ENCODE peak calls at places on chromosomes 12 and 14, in four cellular contexts. G, E, B and Q are unnamed samples. For H3K4me1, the result is how much of the 10 kb centered on the place peaks cover.

GRCh38 chr14:96105089-96105920 is 66.1 kb downstream of the C14orf132 start:
- DNase-seq in G (no peak), B (no peak), E (no peak), Q (no peak)

GRCh38 chr14:103014466-103015319 is 42.7 kb downstream of the CDC42BPB start:
- DNase-seq in E (no peak), G (no peak), B (no peak), Q (no peak)

GRCh38 chr14:65461730-65462129 is 49.2 kb downstream of the FUT8 start:
- DNase-seq in E (no peak), B (no peak), G (no peak), Q (no peak)

GRCh38 chr12:112116232-112117060 is 7.9 kb upstream of the NAA25 start:
- DNase-seq in B (peak), E (peak), G (peak), Q (peak)

GRCh38 chr12:81167694-81168093 is 89.8 kb downstream of the ACSS3 start:
- DNase-seq in G (no peak), E (no peak), B (no peak), Q (no peak)

GRCh38 chr12:75556306-75556899 is 45.0 kb upstream of the KRR1 start:
- DNase-seq in E (no peak), G (no peak), B (no peak), Q (no peak)

GRCh38 chr14:38125484-38125912 is 82.2 kb upstream of the SSTR1 start:
- DNase-seq in G (no peak), E (no peak), B (peak), Q (no peak)

GRCh38 chr12:2271961-2272360 is 219.2 kb downstream of the CACNA1C start:
- DNase-seq in B (no peak), G (no peak), E (no peak), Q (no peak)

GRCh38 chr12:131323879-131324278 is 370.2 kb downstream of the ADGRD1 start:
- DNase-seq in B (no peak), G (no peak), E (no peak), Q (no peak)

GRCh38 chr14:32413967-32414640 is 85.0 kb downstream of the AKAP6 start:
- DNase-seq in B (no peak), E (no peak), G (no peak), Q (no peak)

GRCh38 chr12:123387508-123388217 is 3.7 kb downstream of the KMT5A start:
- DNase-seq in B (no peak), E (no peak), G (no peak), Q (no peak)

GRCh38 chr12:1603621-1604020 is 9.2 kb upstream of the FBXL14 start:
- DNase-seq in E (no peak), G (no peak), B (no peak), Q (no peak)

GRCh38 chr12:116222358-116222757 is 55.1 kb downstream of the MED13L start:
- DNase-seq in E (peak), G (peak), B (peak), Q (peak)

GRCh38 chr12:74489543-74489942 is 48.1 kb upstream of the ATXN7L3B start:
- DNase-seq in G (no peak), B (peak), E (no peak), Q (no peak)

GRCh38 chr12:51005671-51006070 is 20.5 kb downstream of the SLC11A2 start:
- DNase-seq in E (no peak), B (no peak), G (no peak), Q (no peak)

GRCh38 chr14:30443368-30444007 is 115.5 kb upstream of the G2E3 start:
- DNase-seq in G (no peak), B (no peak), E (no peak), Q (peak)

GRCh38 chr14:39505812-39506211 is 73.6 kb upstream of the FBXO33 start:
- DNase-seq in G (no peak), E (no peak), B (no peak), Q (no peak)

GRCh38 chr14:75426332-75427125 is 1.3 kb upstream of the JDP2 start:
- DNase-seq in E (no peak), B (no peak), G (no peak), Q (no peak)

GRCh38 chr14:71070169-71070568 is 162.9 kb downstream of the PCNX1 start:
- DNase-seq in E (no peak), G (no peak), B (no peak), Q (no peak)

GRCh38 chr14:65377576-65377975 is 35.0 kb upstream of the FUT8 start:
- DNase-seq in G (no peak), E (no peak), B (no peak), Q (no peak)

GRCh38 chr12:42421844-42422779 is 96.1 kb downstream of the PPHLN1 start:
- DNase-seq in E (no peak), G (no peak), B (no peak), Q (no peak)

GRCh38 chr14:34018125-34018524 is 67.3 kb upstream of the EGLN3 start:
- DNase-seq in B (no peak), E (no peak), G (no peak), Q (no peak)

GRCh38 chr12:100826323-100826722 is 31.7 kb downstream of the ANO4 start:
- DNase-seq in E (peak), B (peak), G (peak), Q (peak)

GRCh38 chr14:91284146-91284790 is 39.8 kb upstream of the GPR68 start:
- DNase-seq in B (no peak), G (no peak), E (no peak), Q (no peak)

GRCh38 chr12:66061557-66062279 is 68.8 kb downstream of the LLPH start:
- DNase-seq in B (no peak), E (no peak), G (no peak), Q (no peak)

GRCh38 chr14:84303140-84303539 is 1226.8 kb upstream of the FLRT2 start:
- DNase-seq in E (no peak), G (no peak), B (no peak), Q (no peak)

GRCh38 chr12:109495012-109495411 is 17.6 kb downstream of the UBE3B start:
- DNase-seq in G (no peak), B (no peak), E (no peak), Q (no peak)

GRCh38 chr12:9111525-9111924 is 4.2 kb downstream of the A2M start:
- DNase-seq in E (no peak), B (no peak), G (no peak), Q (no peak)

GRCh38 chr12:3523058-3523457 is 32.1 kb downstream of the PRMT8 start:
- DNase-seq in E (no peak), B (no peak), G (no peak), Q (peak)

DNA sequence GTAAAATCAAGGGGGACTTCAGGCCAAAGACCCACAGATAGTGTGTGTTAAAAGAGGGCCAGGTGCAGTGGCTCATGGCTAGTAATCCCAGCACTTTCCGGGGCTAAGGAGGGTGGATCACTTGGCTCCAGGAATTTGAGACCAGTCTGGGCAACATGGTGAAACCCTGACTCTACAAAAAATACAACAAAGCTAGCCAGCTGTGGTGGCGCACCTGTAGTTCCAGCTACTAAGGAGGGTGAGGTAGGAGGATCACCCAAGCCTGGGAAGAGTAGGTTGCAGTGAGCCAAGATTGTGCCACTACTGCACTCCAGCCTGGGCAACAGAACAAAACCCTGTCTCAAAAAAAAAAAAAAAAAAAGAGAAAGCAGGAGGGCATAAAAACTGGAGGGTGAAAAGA is 8.5 kb downstream of the VCPKMT start:
- DNase-seq in G (no peak), B (no peak), E (no peak), Q (no peak)
- H3K27ac ChIP-seq in G (no peak), B (no peak), E (peak), Q (no peak)

DNA sequence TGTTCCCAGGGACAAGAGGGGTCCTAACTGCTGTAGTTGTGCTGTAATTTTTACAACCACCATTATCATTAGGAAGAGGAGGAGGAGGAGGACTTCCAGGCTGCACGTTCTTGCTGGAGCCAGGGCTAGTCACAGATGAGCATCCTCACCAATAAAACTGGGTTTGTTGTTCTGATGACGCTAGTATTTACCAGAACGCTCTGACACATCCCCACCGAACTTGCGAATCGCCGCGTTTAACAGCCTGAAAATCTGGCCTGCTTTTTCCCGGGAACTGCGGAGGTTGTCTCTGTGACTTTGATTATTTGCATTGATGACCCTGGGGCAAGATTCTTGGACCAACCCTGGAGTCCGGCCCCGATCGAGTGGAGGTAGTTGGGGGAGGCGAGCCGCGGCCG is 10.2 kb downstream of the TBX5 start:
- DNase-seq in G (no peak), B (no peak), E (no peak), Q (no peak)
- H3K4me3 ChIP-seq in G (no peak), B (no peak), E (no peak), Q (no peak)

GRCh38 chr12:53757095-53757770 is 5.5 kb upstream of the CISTR start:
- DNase-seq in G (peak), B (peak), E (peak), Q (peak)
- H3K4me1 ChIP-seq in G (under half), B (under half), E (under half), Q (under half)

GRCh38 chr14:100578552-100578951 is 8.7 kb downstream of the BEGAIN start:
- DNase-seq in E (no peak), B (no peak), G (no peak), Q (no peak)
- H3K27ac ChIP-seq in E (no peak), B (no peak), G (no peak), Q (no peak)

GRCh38 chr14:69674546-69675245 is 63.3 kb downstream of the SUSD6 start:
- DNase-seq in E (no peak), B (no peak), G (no peak), Q (no peak)
- H3K4me3 ChIP-seq in E (no peak), B (no peak), G (no peak), Q (no peak)

DNA sequence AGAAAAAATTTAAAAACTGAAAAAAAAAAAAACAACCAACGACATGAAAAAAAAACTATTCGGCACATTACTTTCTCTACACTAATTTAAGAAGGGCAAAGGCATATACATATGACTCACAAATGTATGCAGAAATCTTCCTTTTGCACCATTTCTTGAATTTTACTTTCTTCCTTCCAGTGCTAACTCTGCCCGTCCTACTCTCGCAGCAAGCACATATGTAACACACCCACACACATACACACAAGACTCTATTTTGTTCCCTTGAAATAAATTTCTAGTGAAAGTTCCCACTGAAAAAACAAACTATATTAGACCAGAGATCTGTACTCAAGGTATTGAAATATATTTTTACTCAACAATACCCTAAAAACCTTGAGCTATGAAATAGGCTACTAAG is 14.6 kb downstream of the BTG1 start:
- DNase-seq in E (no peak), B (no peak), G (no peak), Q (no peak)
- H3K4me1 ChIP-seq in E (under half), B (under half), G (half or more), Q (under half)

GRCh38 chr14:69625299-69626131 is 14.1 kb downstream of the SUSD6 start:
- DNase-seq in E (peak), B (peak), G (peak), Q (no peak)
- H3K27ac ChIP-seq in E (peak), B (peak), G (no peak), Q (no peak)